ENCODE peak calls at places on chromosomes 5 and 9, in five cellular contexts. One of them, this sample, is unnamed.

GRCh38 chr9:29211003-29211584 is 1637.8 kb upstream of the C9orf72 start:
- DNase-seq in mesenchymal stem cell: no peak
- DNase-seq in ovary: no peak
- DNase-seq in lung: no peak
- DNase-seq in AG04450: no peak
- DNase-seq in this sample: no peak

GRCh38 chr5:169445191-169445590 is 138.4 kb upstream of the SPDL1 start:
- DNase-seq in lung: no peak
- DNase-seq in mesenchymal stem cell: no peak
- DNase-seq in AG04450: no peak
- DNase-seq in ovary: no peak
- DNase-seq in this sample: no peak

GRCh38 chr5:143008809-143009521 is 238.8 kb downstream of the ARHGAP26 start:
- DNase-seq in ovary: no peak
- DNase-seq in mesenchymal stem cell: peak; percentile 94
- DNase-seq in lung: no peak
- DNase-seq in AG04450: peak; percentile 87
- DNase-seq in this sample: no peak

GRCh38 chr9:134947265-134947955 is 29.7 kb upstream of the FCN1 start:
- DNase-seq in ovary: peak; percentile 55
- DNase-seq in lung: no peak
- DNase-seq in mesenchymal stem cell: no peak
- DNase-seq in AG04450: no peak
- DNase-seq in this sample: no peak

GRCh38 chr9:99114049-99114440 is 9.1 kb downstream of the TGFBR1 start:
- DNase-seq in ovary: no peak
- DNase-seq in lung: no peak
- DNase-seq in mesenchymal stem cell: no peak
- DNase-seq in AG04450: no peak
- DNase-seq in this sample: no peak

GRCh38 chr9:111178361-111179043 is 140.2 kb upstream of the LPAR1 start:
- DNase-seq in mesenchymal stem cell: peak; percentile 28
- DNase-seq in AG04450: peak; percentile 84
- DNase-seq in lung: no peak
- DNase-seq in ovary: no peak
- DNase-seq in this sample: no peak

GRCh38 chr5:82019342-82020138 is 47.7 kb downstream of the ATG10 start:
- DNase-seq in mesenchymal stem cell: no peak
- DNase-seq in AG04450: no peak
- DNase-seq in lung: no peak
- DNase-seq in ovary: no peak
- DNase-seq in this sample: no peak

GRCh38 chr5:76669245-76669644 is 46.0 kb upstream of the F2RL2 start:
- DNase-seq in mesenchymal stem cell: no peak
- DNase-seq in lung: no peak
- DNase-seq in AG04450: no peak
- DNase-seq in ovary: no peak
- DNase-seq in this sample: no peak

GRCh38 chr5:38888023-38888422 is 42.2 kb downstream of the OSMR start:
- DNase-seq in ovary: no peak
- DNase-seq in lung: no peak
- DNase-seq in mesenchymal stem cell: no peak
- DNase-seq in AG04450: no peak
- DNase-seq in this sample: no peak

GRCh38 chr9:91589101-91589553 is 165.5 kb upstream of the NFIL3 start:
- DNase-seq in ovary: peak; percentile 29
- DNase-seq in mesenchymal stem cell: peak; percentile 30
- DNase-seq in lung: no peak
- DNase-seq in AG04450: peak; percentile 59
- DNase-seq in this sample: no peak

GRCh38 chr5:59622848-59623247 is 270.7 kb downstream of the PDE4D start:
- DNase-seq in mesenchymal stem cell: no peak
- DNase-seq in lung: no peak
- DNase-seq in AG04450: no peak
- DNase-seq in ovary: no peak
- DNase-seq in this sample: no peak

GRCh38 chr5:96702503-96703383 is 40.6 kb downstream of the CAST start:
- DNase-seq in AG04450: peak; percentile 87
- DNase-seq in lung: peak; percentile 92
- DNase-seq in ovary: peak; percentile 95
- DNase-seq in mesenchymal stem cell: peak; percentile 97
- DNase-seq in this sample: peak; percentile 97

GRCh38 chr5:39955156-39955555 is 530.4 kb upstream of the DAB2 start:
- DNase-seq in AG04450: no peak
- DNase-seq in mesenchymal stem cell: no peak
- DNase-seq in lung: no peak
- DNase-seq in ovary: no peak
- DNase-seq in this sample: no peak

GRCh38 chr9:137138701-137139467 is at the start of gene GRIN1:
- DNase-seq in lung: no peak
- DNase-seq in AG04450: no peak
- DNase-seq in ovary: peak; percentile 54
- DNase-seq in mesenchymal stem cell: peak; percentile 28
- DNase-seq in this sample: no peak

GRCh38 chr5:131693894-131694293 is 58.9 kb upstream of the RAPGEF6 start:
- DNase-seq in AG04450: no peak
- DNase-seq in lung: no peak
- DNase-seq in ovary: no peak
- DNase-seq in mesenchymal stem cell: no peak
- DNase-seq in this sample: no peak

GRCh38 chr5:112023766-112024165 is 266.8 kb upstream of the NREP start:
- DNase-seq in lung: no peak
- DNase-seq in ovary: no peak
- DNase-seq in mesenchymal stem cell: no peak
- DNase-seq in AG04450: no peak
- DNase-seq in this sample: no peak

GRCh38 chr5:151042453-151043093 is 22.2 kb downstream of the GPX3 start:
- DNase-seq in ovary: no peak
- DNase-seq in AG04450: no peak
- DNase-seq in lung: no peak
- DNase-seq in mesenchymal stem cell: no peak
- DNase-seq in this sample: no peak

GRCh38 chr9:38263534-38263933 is 129.0 kb upstream of the ALDH1B1 start:
- DNase-seq in AG04450: no peak
- DNase-seq in mesenchymal stem cell: peak; percentile 59
- DNase-seq in ovary: no peak
- DNase-seq in lung: no peak
- DNase-seq in this sample: no peak

GRCh38 chr9:12922209-12922914 is 147.5 kb downstream of the LURAP1L start:
- DNase-seq in mesenchymal stem cell: no peak
- DNase-seq in AG04450: no peak
- DNase-seq in lung: no peak
- DNase-seq in ovary: no peak
- DNase-seq in this sample: no peak

GRCh38 chr5:3517331-3517730 is 78.3 kb upstream of the IRX1 start:
- DNase-seq in mesenchymal stem cell: no peak
- DNase-seq in ovary: no peak
- DNase-seq in lung: no peak
- DNase-seq in AG04450: no peak
- DNase-seq in this sample: no peak

GRCh38 chr5:43039468-43040286 is 442 bp downstream of the ANXA2R start:
- DNase-seq in AG04450: no peak
- DNase-seq in mesenchymal stem cell: peak; percentile 87
- DNase-seq in lung: peak; percentile 57
- DNase-seq in ovary: peak; percentile 53
- DNase-seq in this sample: peak; percentile 84

GRCh38 chr9:78932849-78933627 is 636.1 kb downstream of the PSAT1 start:
- DNase-seq in ovary: no peak
- DNase-seq in mesenchymal stem cell: peak; percentile 77
- DNase-seq in lung: no peak
- DNase-seq in AG04450: peak; percentile 15
- DNase-seq in this sample: no peak

GRCh38 chr5:1009359-1010180 is 968 bp downstream of the NKD2 start:
- DNase-seq in lung: no peak
- DNase-seq in mesenchymal stem cell: no peak
- DNase-seq in AG04450: no peak
- DNase-seq in ovary: peak; percentile 7
- DNase-seq in this sample: peak; percentile 70

GRCh38 chr5:134345996-134346395 is 21.0 kb downstream of the CDKL3 start:
- DNase-seq in lung: no peak
- DNase-seq in AG04450: no peak
- DNase-seq in ovary: no peak
- DNase-seq in mesenchymal stem cell: no peak
- DNase-seq in this sample: no peak

GRCh38 chr5:96252596-96252995 is 180.5 kb downstream of the PCSK1 start:
- DNase-seq in AG04450: no peak
- DNase-seq in mesenchymal stem cell: no peak
- DNase-seq in ovary: no peak
- DNase-seq in lung: no peak
- DNase-seq in this sample: no peak

GRCh38 chr9:111857555-111858211 is 38.9 kb upstream of the UGCG start:
- DNase-seq in ovary: no peak
- DNase-seq in AG04450: no peak
- DNase-seq in mesenchymal stem cell: no peak
- DNase-seq in lung: no peak
- DNase-seq in this sample: no peak

GRCh38 chr5:94660506-94660905 is 42.0 kb downstream of the SLF1 start:
- DNase-seq in ovary: no peak
- DNase-seq in mesenchymal stem cell: no peak
- DNase-seq in AG04450: no peak
- DNase-seq in lung: no peak
- DNase-seq in this sample: no peak

GRCh38 chr9:105280730-105281129 is 36.3 kb downstream of the SLC44A1 start:
- DNase-seq in ovary: no peak
- DNase-seq in lung: no peak
- DNase-seq in AG04450: no peak
- DNase-seq in mesenchymal stem cell: peak; percentile 49
- DNase-seq in this sample: no peak

GRCh38 chr9:123329329-123329955 is 26.6 kb upstream of the CRB2 start:
- DNase-seq in AG04450: no peak
- DNase-seq in mesenchymal stem cell: no peak
- DNase-seq in ovary: no peak
- DNase-seq in lung: peak; percentile 47
- DNase-seq in this sample: no peak

GRCh38 chr9:136852664-136853595 is 784 bp downstream of the MAMDC4 start:
- DNase-seq in ovary: peak; percentile 42
- DNase-seq in lung: no peak
- DNase-seq in AG04450: no peak
- DNase-seq in mesenchymal stem cell: no peak
- DNase-seq in this sample: peak; percentile 65

GRCh38 chr9:68546596-68547390 is 6.1 kb upstream of the TMEM252 start:
- DNase-seq in lung: no peak
- DNase-seq in ovary: no peak
- DNase-seq in mesenchymal stem cell: peak; percentile 28
- DNase-seq in AG04450: no peak
- DNase-seq in this sample: no peak

GRCh38 chr5:133251296-133252132 is 199.7 kb downstream of the HSPA4 start:
- DNase-seq in lung: no peak
- DNase-seq in AG04450: no peak
- DNase-seq in ovary: no peak
- DNase-seq in mesenchymal stem cell: no peak
- DNase-seq in this sample: no peak

GRCh38 chr5:136703706-136704105 is 338.4 kb upstream of the TRPC7 start:
- DNase-seq in AG04450: no peak
- DNase-seq in mesenchymal stem cell: peak; percentile 17
- DNase-seq in lung: no peak
- DNase-seq in ovary: no peak
- DNase-seq in this sample: no peak

GRCh38 chr9:93122721-93123221 is 11.3 kb downstream of the NINJ1 start:
- DNase-seq in ovary: peak; percentile 25
- DNase-seq in mesenchymal stem cell: no peak
- DNase-seq in lung: no peak
- DNase-seq in AG04450: no peak
- DNase-seq in this sample: peak; percentile 78

GRCh38 chr5:5340206-5340729 is 82.2 kb upstream of the ICE1 start:
- DNase-seq in ovary: peak; percentile 77
- DNase-seq in lung: peak; percentile 42
- DNase-seq in mesenchymal stem cell: peak; percentile 96
- DNase-seq in AG04450: peak; percentile 49
- DNase-seq in this sample: peak; percentile 87

GRCh38 chr5:14708551-14708950 is 44.0 kb downstream of the OTULIN start:
- DNase-seq in mesenchymal stem cell: no peak
- DNase-seq in AG04450: no peak
- DNase-seq in ovary: no peak
- DNase-seq in lung: no peak
- DNase-seq in this sample: no peak
- H3K9me3 ChIP-seq in mesenchymal stem cell: no peaks in the 10 kb centered on the region
- H3K9me3 ChIP-seq in AG04450: no peaks in the 10 kb centered on the region
- H3K9me3 ChIP-seq in ovary: no peaks in the 10 kb centered on the region
- H3K9me3 ChIP-seq in lung: no peaks in the 10 kb centered on the region
- H3K9me3 ChIP-seq in this sample: no peaks in the 10 kb centered on the region

GRCh38 chr5:179080724-179081123 is 20.6 kb downstream of the ZNF354C start:
- DNase-seq in AG04450: no peak
- DNase-seq in lung: no peak
- DNase-seq in ovary: no peak
- DNase-seq in mesenchymal stem cell: no peak
- DNase-seq in this sample: no peak
- H3K9me3 ChIP-seq in AG04450: peaks cover 46% of the 10 kb centered on the region
- H3K9me3 ChIP-seq in lung: peaks cover 40% of the 10 kb centered on the region
- H3K9me3 ChIP-seq in ovary: peaks cover 16% of the 10 kb centered on the region
- H3K9me3 ChIP-seq in mesenchymal stem cell: peaks cover 100% of the 10 kb centered on the region
- H3K9me3 ChIP-seq in this sample: peaks cover 77% of the 10 kb centered on the region

DNA sequence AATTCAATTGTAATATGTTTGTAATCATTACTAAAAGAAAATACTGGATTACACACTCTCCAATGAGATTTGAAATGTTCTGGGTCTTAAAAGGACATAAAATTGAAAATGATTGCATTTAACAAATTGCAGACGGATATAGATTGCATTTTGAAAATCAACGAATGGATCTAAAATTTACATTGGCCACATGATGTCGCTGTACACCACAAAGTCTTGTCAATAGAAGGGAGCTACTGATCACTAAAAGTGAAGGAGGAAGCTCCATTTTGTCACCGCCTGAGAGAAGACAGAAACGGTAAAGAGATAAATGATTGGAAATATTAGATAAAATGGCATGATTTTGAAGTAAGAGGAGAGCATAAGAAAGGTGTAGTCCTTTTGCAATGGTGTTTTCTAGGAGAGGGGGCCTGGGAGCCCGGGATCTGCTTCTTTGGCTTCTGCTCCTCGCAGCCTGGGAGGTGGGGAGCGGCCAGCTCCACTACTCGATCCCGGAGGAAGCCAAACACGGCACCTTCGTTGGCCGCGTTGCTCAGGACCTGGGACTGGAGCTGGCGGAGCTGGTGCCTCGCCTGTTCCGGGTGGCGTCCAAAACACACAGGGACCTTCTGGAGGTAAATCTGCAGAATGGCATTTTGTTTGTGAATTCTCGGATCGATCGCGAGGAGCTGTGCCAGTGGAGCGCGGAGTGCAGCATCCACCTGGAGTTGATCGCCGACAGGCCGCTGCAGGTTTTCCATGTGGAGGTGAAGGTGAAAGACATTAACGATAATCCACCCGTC is at the start of gene PCDHA1:
- DNase-seq in AG04450: no peak
- DNase-seq in lung: no peak
- DNase-seq in ovary: no peak
- DNase-seq in mesenchymal stem cell: no peak
- DNase-seq in this sample: no peak
- H3K9me3 ChIP-seq in AG04450: peaks cover 38% of the 10 kb centered on the region
- H3K9me3 ChIP-seq in lung: peaks cover 42% of the 10 kb centered on the region
- H3K9me3 ChIP-seq in ovary: no peaks in the 10 kb centered on the region
- H3K9me3 ChIP-seq in mesenchymal stem cell: peaks cover 85% of the 10 kb centered on the region
- H3K9me3 ChIP-seq in this sample: peaks cover 24% of the 10 kb centered on the region

DNA sequence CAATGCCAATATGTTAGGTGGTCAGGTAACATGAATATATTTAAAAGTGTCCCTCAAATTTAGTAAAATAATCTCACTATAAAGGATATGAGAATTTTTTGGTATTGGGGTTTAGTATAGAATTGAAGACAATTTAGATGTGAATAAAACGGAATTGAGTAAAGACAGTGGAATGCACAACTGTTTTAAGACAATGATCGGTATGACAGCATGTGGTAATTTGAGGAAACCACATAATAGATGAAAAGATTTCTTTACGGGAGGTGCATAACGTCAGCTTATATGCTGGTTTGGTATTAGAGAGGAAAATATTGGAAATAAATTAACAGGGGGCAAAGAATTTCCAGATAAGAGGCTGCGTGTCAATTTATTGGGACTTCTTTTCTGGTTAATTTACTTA is 1043.2 kb downstream of the CDH18 start:
- DNase-seq in lung: no peak
- DNase-seq in ovary: no peak
- DNase-seq in AG04450: no peak
- DNase-seq in mesenchymal stem cell: no peak
- DNase-seq in this sample: no peak
- H3K9me3 ChIP-seq in lung: no peaks in the 10 kb centered on the region
- H3K9me3 ChIP-seq in ovary: no peaks in the 10 kb centered on the region
- H3K9me3 ChIP-seq in AG04450: peaks cover 7% of the 10 kb centered on the region
- H3K9me3 ChIP-seq in mesenchymal stem cell: peaks cover 20% of the 10 kb centered on the region
- H3K9me3 ChIP-seq in this sample: no peaks in the 10 kb centered on the region

This sample was measured in suprapubic skin.